ENCODE peak calls at places on chromosomes 3 and 15, in six cellular contexts. R is gastrocnemius medialis, A is brain microvascular endothelial cell, W is IMR-90, S is MM.1S, E is pancreas. U is an unnamed sample. For H3K27me3, the result is how much of the 10 kb centered on the place peaks cover.

GRCh38 chr15:79977431-79977940 is 6.5 kb upstream of the BCL2A1 start:
- DNase-seq in E (no peak), R (no peak), S (no peak), A (no peak), W (peak), U (no peak)

GRCh38 chr15:99989095-99989494 is 255.9 kb upstream of the LYSMD4 start:
- DNase-seq in S (no peak), E (no peak), A (no peak), R (no peak), W (no peak), U (no peak)

GRCh38 chr15:73265536-73266153 is 103.1 kb downstream of the HCN4 start:
- DNase-seq in S (peak), A (peak), E (no peak), W (peak), R (no peak), U (no peak)

GRCh38 chr3:66971245-66971644 is 26.9 kb upstream of the KBTBD8 start:
- DNase-seq in E (no peak), A (no peak), W (no peak), R (no peak), S (no peak), U (no peak)

GRCh38 chr15:86044981-86045380 is 34.7 kb upstream of the AGBL1 start:
- DNase-seq in S (peak), R (no peak), E (no peak), A (no peak), W (no peak), U (no peak)

GRCh38 chr3:128442070-128442469 is 24.6 kb downstream of the DNAJB8 start:
- DNase-seq in S (no peak), R (no peak), A (no peak), W (no peak), E (no peak), U (no peak)

GRCh38 chr3:171157286-171157685 is 130.8 kb upstream of the SLC2A2 start:
- DNase-seq in E (no peak), S (no peak), A (no peak), W (no peak), R (no peak), U (no peak)

GRCh38 chr15:42584031-42584765 is 8.8 kb downstream of the STARD9 start:
- DNase-seq in R (no peak), E (no peak), A (no peak), S (no peak), W (peak), U (no peak)

GRCh38 chr3:38579146-38579545 is 70.3 kb downstream of the SCN5A start:
- DNase-seq in A (peak), S (no peak), E (peak), R (no peak), W (no peak), U (no peak)

GRCh38 chr15:81480645-81481053 is 106.6 kb upstream of the TMC3 start:
- DNase-seq in A (peak), S (peak), W (peak), E (no peak), R (no peak), U (peak)

GRCh38 chr3:46566040-46566631 is at the start of gene LRRC2:
- DNase-seq in R (peak), E (peak), W (peak), S (peak), A (peak), U (peak)

GRCh38 chr3:106792716-106793115 is 584.5 kb upstream of the CCDC54 start:
- DNase-seq in E (no peak), R (no peak), S (no peak), A (no peak), W (peak), U (no peak)

GRCh38 chr15:64686130-64686735 is 89.2 kb downstream of the RBPMS2 start:
- DNase-seq in W (peak), S (peak), R (no peak), E (no peak), A (peak), U (no peak)

GRCh38 chr3:166304509-166305063 is 467.4 kb upstream of the BCHE start:
- DNase-seq in E (no peak), W (no peak), R (no peak), A (no peak), S (no peak), U (no peak)

GRCh38 chr3:8644748-8645390 is at the start of gene SSUH2:
- DNase-seq in W (no peak), E (no peak), S (no peak), R (no peak), A (no peak), U (no peak)

GRCh38 chr15:68821190-68821897 is 649 bp upstream of the ANP32A start:
- DNase-seq in R (no peak), A (no peak), E (no peak), S (no peak), W (no peak), U (no peak)

GRCh38 chr3:50605901-50606326 is 5.7 kb downstream of the CISH start:
- DNase-seq in S (no peak), A (no peak), W (no peak), E (no peak), R (peak), U (no peak)

GRCh38 chr3:105285653-105286241 is 81.0 kb upstream of the ALCAM start:
- DNase-seq in W (no peak), S (no peak), R (no peak), A (no peak), E (no peak), U (no peak)

GRCh38 chr3:15427981-15428380 is 583 bp downstream of the EAF1 start:
- DNase-seq in S (no peak), R (no peak), E (peak), A (no peak), W (no peak), U (no peak)

GRCh38 chr15:90142216-90143175 is 40.2 kb upstream of the IDH2 start:
- DNase-seq in R (no peak), W (no peak), E (peak), A (no peak), S (no peak), U (no peak)

GRCh38 chr3:168216851-168217250 is 121.1 kb upstream of the GOLIM4 start:
- DNase-seq in R (no peak), E (no peak), A (no peak), W (no peak), S (no peak), U (no peak)

GRCh38 chr15:81023483-81024264 is 23.0 kb downstream of the TLNRD1 start:
- DNase-seq in R (peak), S (peak), W (peak), E (no peak), A (peak), U (peak)

GRCh38 chr15:35746121-35746520 is 200.2 kb upstream of the DPH6 start:
- DNase-seq in E (no peak), W (peak), A (peak), S (no peak), R (no peak), U (no peak)

GRCh38 chr15:34933432-34933975 is 36.0 kb downstream of the AQR start:
- DNase-seq in S (no peak), E (no peak), R (no peak), A (no peak), W (no peak), U (no peak)

GRCh38 chr3:170636609-170637008 is 50.7 kb upstream of the SLC7A14 start:
- DNase-seq in S (no peak), A (no peak), W (no peak), R (no peak), E (no peak), U (no peak)

GRCh38 chr3:114640126-114640525 is 346.3 kb downstream of the TIGIT start:
- DNase-seq in E (no peak), W (no peak), R (no peak), S (no peak), A (no peak), U (no peak)

GRCh38 chr3:52532517-52532837 is 1.2 kb downstream of the NT5DC2 start:
- DNase-seq in W (peak), S (no peak), E (peak), A (peak), R (no peak), U (no peak)

GRCh38 chr15:43775411-43775965 is 1.3 kb downstream of the ELL3 start:
- DNase-seq in S (no peak), W (peak), R (no peak), A (peak), E (peak), U (no peak)

GRCh38 chr15:77851696-77852095 is 219.0 kb upstream of the LINGO1 start:
- DNase-seq in W (no peak), E (no peak), R (no peak), A (no peak), S (no peak), U (no peak)

GRCh38 chr15:77853008-77853328 is 220.3 kb upstream of the LINGO1 start:
- DNase-seq in R (no peak), S (no peak), E (no peak), W (no peak), A (no peak), U (no peak)

GRCh38 chr15:77851086-77851485 is 218.4 kb upstream of the LINGO1 start:
- DNase-seq in W (no peak), E (no peak), S (no peak), R (no peak), A (no peak), U (no peak)

GRCh38 chr15:77853910-77854309 is 221.2 kb upstream of the LINGO1 start:
- DNase-seq in E (no peak), A (no peak), R (no peak), W (no peak), S (no peak), U (no peak)

DNA sequence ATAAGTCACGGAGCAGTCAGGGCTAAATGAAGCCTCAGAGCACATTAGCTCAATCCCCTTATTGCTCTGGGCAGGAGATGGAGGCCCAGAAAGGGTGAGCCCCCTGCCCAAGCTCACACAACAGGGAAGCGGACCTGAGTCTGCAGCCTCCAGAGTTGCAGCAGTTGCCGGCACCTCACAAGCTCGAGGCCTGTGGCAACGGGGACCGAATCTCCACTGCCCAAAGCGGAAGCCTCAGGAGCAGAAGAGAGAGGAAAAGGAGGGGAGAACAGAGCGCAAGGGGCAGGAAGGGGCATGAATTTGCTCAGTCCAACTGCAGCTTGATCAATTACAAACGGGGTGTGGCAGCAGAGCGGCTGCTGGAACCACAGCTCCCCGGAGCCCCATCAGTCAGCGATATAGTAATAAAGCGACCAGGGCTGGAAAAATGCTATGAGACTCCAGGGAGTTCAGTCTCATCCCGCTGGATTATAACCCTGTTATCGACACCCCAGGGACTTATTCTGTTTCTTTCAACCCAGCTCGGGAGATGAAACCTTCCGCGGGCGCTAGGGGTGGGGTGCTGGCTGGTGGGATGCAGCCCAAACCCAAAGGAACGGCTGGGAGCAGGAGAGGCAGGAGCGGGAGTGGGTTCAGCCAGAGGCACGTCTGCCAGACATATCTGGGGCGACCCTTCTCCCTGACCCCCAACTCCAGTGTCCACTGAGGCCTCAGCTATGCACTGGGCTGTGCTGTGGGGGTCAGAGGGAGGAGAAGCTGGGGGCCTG is 219.7 kb upstream of the LINGO1 start:
- DNase-seq in W (no peak), E (no peak), A (no peak), S (no peak), R (no peak), U (no peak)
- H3K27me3 ChIP-seq in W (half or more), E (under half), A (under half), S (under half), R (under half), U (under half)

GRCh38 chr15:61232266-61232665 is 3.2 kb upstream of the RORA start:
- DNase-seq in A (no peak), E (no peak), R (no peak), S (no peak), W (no peak), U (no peak)

DNA sequence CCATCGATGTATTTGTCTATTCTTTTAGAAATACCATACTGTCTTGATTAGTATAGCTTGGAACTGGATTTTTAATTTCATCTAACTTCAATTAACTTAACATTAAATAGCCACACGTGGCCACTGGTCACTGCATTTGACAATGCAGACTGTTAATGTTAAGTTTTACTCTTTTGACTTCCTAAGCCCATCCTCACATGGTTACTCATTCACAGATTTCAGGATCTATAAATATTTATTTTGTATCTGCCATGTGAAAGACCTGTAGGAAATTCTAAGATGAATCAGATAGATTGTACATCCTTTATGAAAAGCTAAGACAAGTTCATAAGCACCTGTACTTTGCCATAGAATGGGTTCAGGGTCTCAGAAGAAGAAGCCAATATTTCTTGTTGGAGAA is 8.3 kb upstream of the RORA start:
- DNase-seq in S (no peak), A (no peak), E (no peak), W (no peak), R (no peak), U (no peak)
- H3K27me3 ChIP-seq in S (under half), A (under half), E (under half), W (under half), R (under half), U (under half)

DNA sequence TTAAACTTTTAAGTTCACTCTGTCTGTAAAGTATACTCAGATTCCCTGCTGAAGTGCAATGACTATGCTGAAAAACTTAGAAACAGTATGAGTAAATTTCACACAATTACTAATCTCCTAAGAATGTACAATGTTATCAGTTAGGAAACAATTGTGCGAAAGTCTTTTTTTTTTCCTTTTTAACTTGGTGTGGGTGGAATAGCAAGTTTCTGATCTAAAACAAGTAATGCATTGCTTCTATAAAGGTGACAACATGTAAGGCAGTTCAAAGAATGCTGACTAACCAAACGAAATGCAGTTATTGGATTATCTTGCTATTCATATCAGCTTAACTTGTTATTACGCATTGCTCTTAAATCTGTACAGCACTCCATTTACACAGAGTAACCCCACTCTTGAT is 19.3 kb upstream of the SLC12A8 start:
- DNase-seq in E (no peak), W (peak), S (no peak), R (no peak), A (peak), U (peak)
- H3K27me3 ChIP-seq in E (under half), W (under half), S (under half), R (under half), A (under half), U (under half)

GRCh38 chr15:70523634-70524033 is 239.7 kb downstream of the UACA start:
- DNase-seq in E (no peak), S (no peak), R (no peak), A (no peak), W (no peak), U (no peak)
- H3K27me3 ChIP-seq in E (under half), S (under half), R (under half), A (under half), W (half or more), U (under half)

U was measured in BJ.